ENCODE peak calls at places on chromosomes 4 and X, in eight cellular contexts. One of them, this sample, is unnamed.

GRCh38 chr4:4595252-4595651 is 53.4 kb upstream of the STX18 start:
- DNase-seq in ovary: no peak
- DNase-seq in Peyer's patch: no peak
- DNase-seq in K562: no peak
- DNase-seq in spleen: no peak
- DNase-seq in IMR-90: no peak
- DNase-seq in transverse colon: no peak
- DNase-seq in lower leg skin: no peak
- DNase-seq in this sample: no peak

GRCh38 chr4:144748814-144749555 is 103.0 kb downstream of the HHIP start:
- DNase-seq in ovary: no peak
- DNase-seq in Peyer's patch: no peak
- DNase-seq in K562: no peak
- DNase-seq in spleen: no peak
- DNase-seq in IMR-90: no peak
- DNase-seq in transverse colon: no peak
- DNase-seq in lower leg skin: no peak
- DNase-seq in this sample: no peak

GRCh38 chr4:3878678-3879077 is 112.5 kb downstream of the ADRA2C start:
- DNase-seq in ovary: no peak
- DNase-seq in Peyer's patch: no peak
- DNase-seq in K562: no peak
- DNase-seq in spleen: no peak
- DNase-seq in IMR-90: no peak
- DNase-seq in transverse colon: no peak
- DNase-seq in lower leg skin: no peak
- DNase-seq in this sample: no peak

GRCh38 chrX:155747520-155747919 is 133.6 kb upstream of the VAMP7 start:
- DNase-seq in ovary: peak; percentile 14
- DNase-seq in Peyer's patch: peak; percentile 57
- DNase-seq in K562: no peak
- DNase-seq in spleen: no peak
- DNase-seq in IMR-90: no peak
- DNase-seq in transverse colon: peak; percentile 77
- DNase-seq in lower leg skin: no peak
- DNase-seq in this sample: peak; percentile 44

GRCh38 chrX:8305336-8305735 is 134.3 kb upstream of the VCX2 start:
- DNase-seq in ovary: no peak
- DNase-seq in Peyer's patch: no peak
- DNase-seq in K562: no peak
- DNase-seq in spleen: no peak
- DNase-seq in IMR-90: no peak
- DNase-seq in transverse colon: no peak
- DNase-seq in lower leg skin: no peak
- DNase-seq in this sample: no peak

GRCh38 chr4:1195894-1196401 is 23.6 kb upstream of the SPON2 start:
- DNase-seq in ovary: no peak
- DNase-seq in Peyer's patch: peak; percentile 43
- DNase-seq in K562: no peak
- DNase-seq in spleen: no peak
- DNase-seq in IMR-90: no peak
- DNase-seq in transverse colon: no peak
- DNase-seq in lower leg skin: no peak
- DNase-seq in this sample: no peak

GRCh38 chr4:168092176-168092712 is at the start of gene ANXA10:
- DNase-seq in ovary: no peak
- DNase-seq in Peyer's patch: no peak
- DNase-seq in K562: no peak
- DNase-seq in spleen: no peak
- DNase-seq in IMR-90: no peak
- DNase-seq in transverse colon: no peak
- DNase-seq in lower leg skin: no peak
- DNase-seq in this sample: no peak

GRCh38 chr4:80192252-80192866 is 4.9 kb upstream of the PRDM8 start:
- DNase-seq in ovary: no peak
- DNase-seq in Peyer's patch: no peak
- DNase-seq in K562: no peak
- DNase-seq in spleen: no peak
- DNase-seq in IMR-90: no peak
- DNase-seq in transverse colon: no peak
- DNase-seq in lower leg skin: no peak
- DNase-seq in this sample: no peak

GRCh38 chr4:116400480-116400879 is 684.9 kb downstream of the TRAM1L1 start:
- DNase-seq in ovary: no peak
- DNase-seq in Peyer's patch: no peak
- DNase-seq in K562: no peak
- DNase-seq in spleen: no peak
- DNase-seq in IMR-90: no peak
- DNase-seq in transverse colon: no peak
- DNase-seq in lower leg skin: no peak
- DNase-seq in this sample: no peak

GRCh38 chr4:118773082-118773792 is 62.7 kb downstream of the SEC24D start:
- DNase-seq in ovary: no peak
- DNase-seq in Peyer's patch: no peak
- DNase-seq in K562: no peak
- DNase-seq in spleen: no peak
- DNase-seq in IMR-90: no peak
- DNase-seq in transverse colon: no peak
- DNase-seq in lower leg skin: no peak
- DNase-seq in this sample: no peak

GRCh38 chr4:57020467-57021101 is 41.9 kb downstream of the POLR2B start:
- DNase-seq in ovary: no peak
- DNase-seq in Peyer's patch: no peak
- DNase-seq in K562: no peak
- DNase-seq in spleen: no peak
- DNase-seq in IMR-90: peak; percentile 94
- DNase-seq in transverse colon: no peak
- DNase-seq in lower leg skin: no peak
- DNase-seq in this sample: no peak

GRCh38 chr4:10454726-10455125 is 2.5 kb downstream of the ZNF518B start:
- DNase-seq in ovary: no peak
- DNase-seq in Peyer's patch: no peak
- DNase-seq in K562: no peak
- DNase-seq in spleen: no peak
- DNase-seq in IMR-90: no peak
- DNase-seq in transverse colon: no peak
- DNase-seq in lower leg skin: no peak
- DNase-seq in this sample: no peak

GRCh38 chr4:37685211-37685725 is 908 bp downstream of the RELL1 start:
- DNase-seq in ovary: peak; percentile 17
- DNase-seq in Peyer's patch: no peak
- DNase-seq in K562: no peak
- DNase-seq in spleen: no peak
- DNase-seq in IMR-90: peak; percentile 82
- DNase-seq in transverse colon: peak; percentile 29
- DNase-seq in lower leg skin: no peak
- DNase-seq in this sample: no peak

GRCh38 chr4:37685726-37686372 is 327 bp downstream of the RELL1 start:
- DNase-seq in ovary: peak; percentile 58
- DNase-seq in Peyer's patch: peak; percentile 79
- DNase-seq in K562: peak; percentile 47
- DNase-seq in spleen: no peak
- DNase-seq in IMR-90: peak; percentile 22
- DNase-seq in transverse colon: peak; percentile 60
- DNase-seq in lower leg skin: no peak
- DNase-seq in this sample: peak; percentile 64

GRCh38 chr4:37687666-37688065 is 1.5 kb upstream of the RELL1 start:
- DNase-seq in ovary: no peak
- DNase-seq in Peyer's patch: no peak
- DNase-seq in K562: no peak
- DNase-seq in spleen: no peak
- DNase-seq in IMR-90: no peak
- DNase-seq in transverse colon: no peak
- DNase-seq in lower leg skin: no peak
- DNase-seq in this sample: no peak

GRCh38 chr4:37687175-37687525 is 974 bp upstream of the RELL1 start:
- DNase-seq in ovary: no peak
- DNase-seq in Peyer's patch: no peak
- DNase-seq in K562: peak; percentile 52
- DNase-seq in spleen: no peak
- DNase-seq in IMR-90: no peak
- DNase-seq in transverse colon: no peak
- DNase-seq in lower leg skin: no peak
- DNase-seq in this sample: no peak

GRCh38 chr4:37686373-37687174 is at the start of gene RELL1:
- DNase-seq in ovary: peak; percentile 100
- DNase-seq in Peyer's patch: peak; percentile 100
- DNase-seq in K562: peak; percentile 96
- DNase-seq in spleen: peak; percentile 99
- DNase-seq in IMR-90: peak; percentile 99
- DNase-seq in transverse colon: peak; percentile 100
- DNase-seq in lower leg skin: peak; percentile 100
- DNase-seq in this sample: peak; percentile 99
- TF ChIP-seq POLR2A in ovary: no peak
- TF ChIP-seq POLR2A in Peyer's patch: no peak
- TF ChIP-seq POLR2A in K562: no peak
- TF ChIP-seq POLR2A in spleen: no peak
- TF ChIP-seq POLR2A in IMR-90: no peak
- TF ChIP-seq POLR2A in transverse colon: no peak
- TF ChIP-seq POLR2A in lower leg skin: no peak
- TF ChIP-seq POLR2A in this sample: peak; percentile 2

DNA sequence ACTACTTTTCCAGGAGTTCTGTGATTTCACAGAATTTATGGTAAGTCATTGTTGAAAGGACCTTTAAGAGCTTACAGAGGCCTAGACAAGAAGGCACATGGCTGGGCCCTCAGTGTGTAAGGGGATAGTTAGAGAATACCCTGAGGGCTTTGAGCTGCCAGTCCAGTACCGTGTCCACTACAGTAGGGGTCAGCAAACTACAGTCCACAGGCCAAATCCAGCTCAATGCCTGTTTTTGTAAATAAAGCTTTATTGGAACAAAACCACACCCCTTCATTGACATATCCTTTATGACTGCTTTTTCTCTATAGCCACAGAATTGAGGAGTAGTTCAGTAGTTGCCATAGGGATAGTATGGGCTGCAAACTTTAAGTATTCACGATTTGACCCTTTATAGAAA is 176.2 kb downstream of the MID1 start:
- DNase-seq in ovary: no peak
- DNase-seq in Peyer's patch: no peak
- DNase-seq in K562: no peak
- DNase-seq in spleen: no peak
- DNase-seq in IMR-90: no peak
- DNase-seq in transverse colon: no peak
- DNase-seq in lower leg skin: no peak
- DNase-seq in this sample: no peak
- TF ChIP-seq CTCF in ovary: no peak
- TF ChIP-seq CTCF in Peyer's patch: no peak
- TF ChIP-seq CTCF in K562: peak; percentile 43
- TF ChIP-seq CTCF in spleen: no peak
- TF ChIP-seq CTCF in IMR-90: peak; percentile 12
- TF ChIP-seq CTCF in transverse colon: no peak
- TF ChIP-seq CTCF in lower leg skin: no peak
- TF ChIP-seq CTCF in this sample: no peak

DNA sequence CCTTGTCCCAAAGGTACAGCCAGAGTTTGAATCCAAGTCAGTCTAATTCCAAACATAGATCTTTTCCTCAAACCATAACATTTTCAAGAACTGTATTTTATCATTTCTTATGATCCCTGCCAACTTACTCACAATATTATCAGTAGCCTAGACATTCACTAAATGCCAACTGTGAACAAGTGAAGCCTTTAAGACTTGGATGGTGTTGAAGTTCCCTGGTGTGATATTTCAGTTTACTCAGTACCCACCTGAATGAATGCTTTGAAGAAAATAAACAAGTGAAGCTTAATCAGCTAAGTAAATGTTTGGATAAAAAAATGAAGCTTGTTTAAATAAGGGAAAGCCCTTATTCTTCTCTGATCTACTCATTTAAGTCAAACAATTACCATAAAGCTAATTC is 1028.3 kb downstream of the DMD start:
- DNase-seq in ovary: no peak
- DNase-seq in Peyer's patch: no peak
- DNase-seq in K562: no peak
- DNase-seq in spleen: no peak
- DNase-seq in IMR-90: no peak
- DNase-seq in transverse colon: no peak
- DNase-seq in lower leg skin: no peak
- DNase-seq in this sample: no peak
- TF ChIP-seq POLR2A in ovary: no peak
- TF ChIP-seq POLR2A in Peyer's patch: no peak
- TF ChIP-seq POLR2A in K562: no peak
- TF ChIP-seq POLR2A in spleen: no peak
- TF ChIP-seq POLR2A in IMR-90: no peak
- TF ChIP-seq POLR2A in transverse colon: no peak
- TF ChIP-seq POLR2A in lower leg skin: no peak
- TF ChIP-seq POLR2A in this sample: no peak

GRCh38 chrX:47200385-47201150 is 6.9 kb downstream of the UBA1 start:
- DNase-seq in ovary: no peak
- DNase-seq in Peyer's patch: no peak
- DNase-seq in K562: no peak
- DNase-seq in spleen: no peak
- DNase-seq in IMR-90: peak; percentile 65
- DNase-seq in transverse colon: peak; percentile 55
- DNase-seq in lower leg skin: peak; percentile 63
- DNase-seq in this sample: no peak
- TF ChIP-seq CTCF in ovary: no peak
- TF ChIP-seq CTCF in Peyer's patch: no peak
- TF ChIP-seq CTCF in K562: no peak
- TF ChIP-seq CTCF in spleen: no peak
- TF ChIP-seq CTCF in IMR-90: peak; percentile 25
- TF ChIP-seq CTCF in transverse colon: peak; percentile 15
- TF ChIP-seq CTCF in lower leg skin: no peak
- TF ChIP-seq CTCF in this sample: no peak

DNA sequence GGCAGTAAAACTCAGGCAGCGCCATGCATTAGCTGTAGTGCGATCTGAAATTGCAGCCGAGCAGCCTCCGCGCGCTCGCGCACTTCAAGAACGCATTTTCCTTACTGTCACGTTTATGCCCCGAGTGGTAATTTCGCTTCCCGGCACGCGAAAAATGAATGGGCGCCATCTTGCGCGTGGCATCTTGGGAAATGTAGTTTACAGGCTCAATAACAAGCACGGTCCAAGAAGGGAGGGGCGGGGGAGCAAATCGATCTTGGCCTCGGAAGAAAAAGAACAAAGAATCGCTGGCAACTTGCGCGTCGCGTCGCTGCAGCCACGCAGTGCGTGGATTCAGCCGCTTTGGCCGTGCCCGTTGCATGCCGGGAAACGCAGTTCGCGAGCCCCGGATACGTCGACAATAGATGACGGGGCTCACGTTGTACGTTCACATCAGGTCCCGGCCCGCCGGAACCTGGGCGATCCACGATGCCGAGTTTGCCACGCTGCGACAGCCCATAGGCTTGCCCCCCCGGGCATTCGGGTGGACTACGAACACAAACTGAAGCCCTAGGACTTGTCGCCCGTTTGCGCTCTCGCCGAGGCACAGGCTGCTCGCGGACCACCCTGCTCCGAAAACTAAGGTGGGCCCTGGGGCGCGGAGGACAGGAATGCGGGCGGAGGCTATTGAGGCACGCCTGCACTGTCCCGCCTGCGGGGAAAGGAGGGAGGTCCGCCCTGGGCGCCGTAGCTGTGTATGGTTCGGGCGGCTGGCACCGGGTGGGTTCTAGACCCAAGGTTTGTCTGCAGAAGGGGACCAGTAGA is at the start of gene FTSJ1:
- DNase-seq in ovary: peak; percentile 81
- DNase-seq in Peyer's patch: peak; percentile 88
- DNase-seq in K562: peak; percentile 84
- DNase-seq in spleen: peak; percentile 96
- DNase-seq in IMR-90: peak; percentile 93
- DNase-seq in transverse colon: peak; percentile 90
- DNase-seq in lower leg skin: peak; percentile 89
- DNase-seq in this sample: peak; percentile 87
- TF ChIP-seq POLR2A in ovary: peak; percentile 35
- TF ChIP-seq POLR2A in Peyer's patch: no peak
- TF ChIP-seq POLR2A in K562: peak; percentile 79
- TF ChIP-seq POLR2A in spleen: no peak
- TF ChIP-seq POLR2A in IMR-90: peak; percentile 75
- TF ChIP-seq POLR2A in transverse colon: peak; percentile 58
- TF ChIP-seq POLR2A in lower leg skin: no peak
- TF ChIP-seq POLR2A in this sample: peak; percentile 58

GRCh38 chr4:139266208-139266582 is 13.8 kb downstream of the MGARP start:
- DNase-seq in ovary: no peak
- DNase-seq in Peyer's patch: no peak
- DNase-seq in K562: no peak
- DNase-seq in spleen: no peak
- DNase-seq in IMR-90: no peak
- DNase-seq in transverse colon: no peak
- DNase-seq in lower leg skin: no peak
- DNase-seq in this sample: no peak
- TF ChIP-seq CTCF in ovary: no peak
- TF ChIP-seq CTCF in Peyer's patch: no peak
- TF ChIP-seq CTCF in K562: no peak
- TF ChIP-seq CTCF in spleen: no peak
- TF ChIP-seq CTCF in IMR-90: no peak
- TF ChIP-seq CTCF in transverse colon: no peak
- TF ChIP-seq CTCF in lower leg skin: no peak
- TF ChIP-seq CTCF in this sample: no peak